ENCODE peak calls at places on chromosome 10, in four cellular contexts. One of them, this sample, is unnamed.

GRCh38 chr10:71285180-71285545 is 33.9 kb upstream of the SLC29A3 start:
- DNase-seq in HepG2: peak; percentile 28
- DNase-seq in K562: peak; percentile 80
- DNase-seq in GM12878: no peak
- DNase-seq in this sample: peak; percentile 72

GRCh38 chr10:5945561-5946418 is 31.6 kb downstream of the IL15RA start:
- DNase-seq in HepG2: peak; percentile 10
- DNase-seq in K562: no peak
- DNase-seq in GM12878: no peak
- DNase-seq in this sample: no peak

GRCh38 chr10:110147961-110148360 is 59.4 kb upstream of the MXI1 start:
- DNase-seq in GM12878: no peak
- DNase-seq in HepG2: no peak
- DNase-seq in K562: no peak
- DNase-seq in this sample: no peak

GRCh38 chr10:20615395-20615794 is 281.7 kb downstream of the NEBL start:
- DNase-seq in K562: no peak
- DNase-seq in HepG2: no peak
- DNase-seq in GM12878: no peak
- DNase-seq in this sample: no peak

GRCh38 chr10:123522702-123523312 is 143.3 kb upstream of the GPR26 start:
- DNase-seq in K562: no peak
- DNase-seq in GM12878: no peak
- DNase-seq in HepG2: no peak
- DNase-seq in this sample: no peak

GRCh38 chr10:129531195-129531968 is 64.3 kb downstream of the MGMT start:
- DNase-seq in HepG2: peak; percentile 34
- DNase-seq in GM12878: no peak
- DNase-seq in K562: no peak
- DNase-seq in this sample: no peak

GRCh38 chr10:3909339-3909738 is 124.3 kb upstream of the KLF6 start:
- DNase-seq in GM12878: no peak
- DNase-seq in K562: no peak
- DNase-seq in HepG2: no peak
- DNase-seq in this sample: no peak

GRCh38 chr10:25444266-25444665 is 269.5 kb downstream of the GPR158 start:
- DNase-seq in GM12878: no peak
- DNase-seq in HepG2: no peak
- DNase-seq in K562: no peak
- DNase-seq in this sample: no peak

GRCh38 chr10:62811159-62811875 is 4.8 kb downstream of the EGR2 start:
- DNase-seq in GM12878: peak; percentile 85
- DNase-seq in HepG2: no peak
- DNase-seq in K562: no peak
- DNase-seq in this sample: no peak

GRCh38 chr10:32144817-32145688 is 88.8 kb upstream of the KIF5B start:
- DNase-seq in HepG2: no peak
- DNase-seq in GM12878: no peak
- DNase-seq in K562: no peak
- DNase-seq in this sample: no peak

GRCh38 chr10:12946372-12946771 is 55.1 kb downstream of the CCDC3 start:
- DNase-seq in HepG2: no peak
- DNase-seq in GM12878: no peak
- DNase-seq in K562: no peak
- DNase-seq in this sample: no peak

GRCh38 chr10:78438907-78439809 is 405.5 kb downstream of the RPS24 start:
- DNase-seq in GM12878: no peak
- DNase-seq in HepG2: peak; percentile 76
- DNase-seq in K562: no peak
- DNase-seq in this sample: no peak

GRCh38 chr10:132193907-132194552 is 7.3 kb downstream of the DPYSL4 start:
- DNase-seq in GM12878: no peak
- DNase-seq in HepG2: peak; percentile 17
- DNase-seq in K562: peak; percentile 44
- DNase-seq in this sample: no peak

GRCh38 chr10:9766762-9767161 is 1250.9 kb upstream of the CELF2 start:
- DNase-seq in HepG2: no peak
- DNase-seq in K562: no peak
- DNase-seq in GM12878: no peak
- DNase-seq in this sample: no peak

GRCh38 chr10:88989824-88990527 is 622 bp upstream of the FAS start:
- DNase-seq in HepG2: no peak
- DNase-seq in K562: no peak
- DNase-seq in GM12878: no peak
- DNase-seq in this sample: no peak

GRCh38 chr10:25017661-25018060 is 1.2 kb downstream of the THNSL1 start:
- DNase-seq in GM12878: no peak
- DNase-seq in HepG2: no peak
- DNase-seq in K562: no peak
- DNase-seq in this sample: no peak

GRCh38 chr10:44967596-44967995 is 8.0 kb downstream of the RASSF4 start:
- DNase-seq in GM12878: no peak
- DNase-seq in K562: no peak
- DNase-seq in HepG2: no peak
- DNase-seq in this sample: no peak

GRCh38 chr10:43961523-43962345 is 313.1 kb upstream of the ZNF32 start:
- DNase-seq in GM12878: no peak
- DNase-seq in K562: no peak
- DNase-seq in HepG2: no peak
- DNase-seq in this sample: no peak
- TF ChIP-seq BHLHE40 in GM12878: no peak
- TF ChIP-seq BHLHE40 in K562: no peak
- TF ChIP-seq BHLHE40 in HepG2: no peak
- TF ChIP-seq BHLHE40 in this sample: no peak

DNA sequence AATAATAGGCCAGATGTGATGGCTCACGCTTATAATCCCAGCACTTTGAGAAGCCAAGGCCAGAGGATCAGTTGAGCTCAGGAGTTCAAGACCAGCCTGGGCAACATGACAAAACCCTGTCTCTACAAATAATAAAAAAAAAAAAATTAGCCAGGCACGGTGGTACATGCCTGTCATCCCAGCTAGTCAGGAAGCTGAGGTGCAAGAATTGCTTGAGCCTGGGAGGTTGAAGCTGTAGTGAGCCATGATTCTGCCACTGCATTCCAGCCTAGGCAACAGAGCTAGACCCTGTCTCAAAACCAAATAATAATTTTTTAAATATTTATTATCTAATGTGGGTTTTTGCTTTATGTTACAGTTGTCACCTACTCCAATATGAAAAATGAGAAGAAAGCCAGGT is 178.9 kb downstream of the ADK start:
- DNase-seq in HepG2: no peak
- DNase-seq in GM12878: no peak
- DNase-seq in K562: no peak
- DNase-seq in this sample: no peak
- TF ChIP-seq SP1 in HepG2: no peak
- TF ChIP-seq SP1 in GM12878: no peak
- TF ChIP-seq SP1 in K562: no peak
- TF ChIP-seq SP1 in this sample: no peak

DNA sequence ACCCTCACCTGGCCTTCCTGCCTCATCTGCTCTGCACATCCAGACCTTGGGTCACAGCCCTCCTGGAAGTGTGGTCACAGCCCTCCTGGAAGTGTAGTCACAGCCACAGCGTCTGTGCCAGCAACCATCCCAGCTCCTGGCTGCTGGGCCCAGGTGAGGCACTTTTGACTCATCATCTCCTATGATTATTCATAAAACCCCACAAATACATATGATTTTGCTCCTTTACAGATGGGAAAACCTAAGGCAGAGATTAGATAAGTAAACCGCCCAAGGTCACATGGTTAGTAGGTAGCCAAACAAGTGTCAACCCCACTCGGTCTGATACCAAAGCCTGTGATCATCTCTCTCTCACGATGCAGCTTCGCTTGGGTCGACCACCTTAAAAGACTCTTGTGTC is 94.3 kb downstream of the PRLHR start:
- DNase-seq in HepG2: no peak
- DNase-seq in GM12878: no peak
- DNase-seq in K562: no peak
- DNase-seq in this sample: no peak
- TF ChIP-seq TARDBP in HepG2: no peak
- TF ChIP-seq TARDBP in GM12878: no peak
- TF ChIP-seq TARDBP in K562: no peak
- TF ChIP-seq TARDBP in this sample: no peak

GRCh38 chr10:19003341-19003740 is 45.3 kb upstream of the MALRD1 start:
- DNase-seq in HepG2: no peak
- DNase-seq in K562: no peak
- DNase-seq in GM12878: no peak
- DNase-seq in this sample: no peak
- TF ChIP-seq BHLHE40 in HepG2: no peak
- TF ChIP-seq BHLHE40 in K562: no peak
- TF ChIP-seq BHLHE40 in GM12878: no peak
- TF ChIP-seq BHLHE40 in this sample: no peak

GRCh38 chr10:22712246-22712958 is 2.0 kb downstream of the PIP4K2A start:
- DNase-seq in HepG2: no peak
- DNase-seq in K562: no peak
- DNase-seq in GM12878: no peak
- DNase-seq in this sample: no peak
- TF ChIP-seq SP1 in HepG2: no peak
- TF ChIP-seq SP1 in K562: no peak
- TF ChIP-seq SP1 in GM12878: no peak
- TF ChIP-seq SP1 in this sample: no peak

GRCh38 chr10:73584737-73585136 is 6.4 kb downstream of the USP54 start:
- DNase-seq in HepG2: peak; percentile 30
- DNase-seq in K562: no peak
- DNase-seq in GM12878: no peak
- DNase-seq in this sample: no peak
- TF ChIP-seq TARDBP in HepG2: no peak
- TF ChIP-seq TARDBP in K562: no peak
- TF ChIP-seq TARDBP in GM12878: no peak
- TF ChIP-seq TARDBP in this sample: no peak

This sample was measured in HEK293T.